ENCODE peak calls at places on chromosomes 5 and 9, in six cellular contexts. D is GM13976, Y is type B pancreatic cell, J is coronary artery, P is choroid plexus epithelial cell, A is ovary. V is an unnamed sample.

GRCh38 chr9:33106827-33107621 is 30.6 kb upstream of the SMU1 start:
- DNase-seq in D (no peak), Y (no peak), J (no peak), P (peak), A (peak), V (peak)

GRCh38 chr5:102760815-102761214 is 5.7 kb downstream of the PAM start:
- DNase-seq in D (no peak), Y (no peak), J (no peak), P (peak), A (no peak), V (no peak)

GRCh38 chr5:88778736-88779135 is 104.2 kb downstream of the MEF2C start:
- DNase-seq in D (no peak), Y (no peak), J (peak), P (no peak), A (no peak), V (no peak)

GRCh38 chr9:3475300-3476020 is 50.3 kb downstream of the RFX3 start:
- DNase-seq in D (no peak), Y (no peak), J (no peak), P (no peak), A (no peak), V (peak)

GRCh38 chr9:24587883-24588282 is 42.2 kb upstream of the IZUMO3 start:
- DNase-seq in D (no peak), Y (no peak), J (no peak), P (no peak), A (no peak), V (no peak)

GRCh38 chr5:111143910-111144309 is 51.8 kb downstream of the WDR36 start:
- DNase-seq in D (no peak), Y (no peak), J (no peak), P (peak), A (peak), V (peak)

GRCh38 chr5:2748841-2749513 is 2.5 kb downstream of the IRX2 start:
- DNase-seq in D (no peak), Y (no peak), J (peak), P (no peak), A (no peak), V (peak)

GRCh38 chr5:75885849-75886596 is 168.8 kb upstream of the POC5 start:
- DNase-seq in D (no peak), Y (no peak), J (no peak), P (peak), A (no peak), V (peak)

GRCh38 chr9:121725008-121725795 is 73.8 kb downstream of the DAB2IP start:
- DNase-seq in D (no peak), Y (no peak), J (peak), P (peak), A (peak), V (peak)

GRCh38 chr9:127683723-127684122 is 23.1 kb upstream of the CFAP157 start:
- DNase-seq in D (no peak), Y (no peak), J (no peak), P (peak), A (no peak), V (no peak)

GRCh38 chr9:81456431-81456970 is 232.8 kb downstream of the TLE1 start:
- DNase-seq in D (no peak), Y (no peak), J (no peak), P (peak), A (no peak), V (no peak)

GRCh38 chr9:23766613-23767012 is 59.4 kb downstream of the ELAVL2 start:
- DNase-seq in D (no peak), Y (no peak), J (no peak), P (no peak), A (no peak), V (no peak)

GRCh38 chr9:110065527-110065926 is 142.4 kb downstream of the C9orf152 start:
- DNase-seq in D (no peak), Y (no peak), J (no peak), P (peak), A (no peak), V (peak)

GRCh38 chr5:138029501-138029900 is 3.4 kb downstream of the FAM13B start:
- DNase-seq in D (peak), Y (no peak), J (no peak), P (no peak), A (no peak), V (no peak)

GRCh38 chr9:116594552-116594951 is 92.6 kb upstream of the TRIM32 start:
- DNase-seq in D (no peak), Y (no peak), J (no peak), P (peak), A (no peak), V (peak)

GRCh38 chr5:141515141-141515540 is 26.3 kb downstream of the PCDHGC5 start:
- DNase-seq in D (no peak), Y (no peak), J (no peak), P (no peak), A (no peak), V (no peak)

GRCh38 chr5:153752890-153753289 is 262.4 kb downstream of the GRIA1 start:
- DNase-seq in D (no peak), Y (no peak), J (no peak), P (no peak), A (no peak), V (no peak)

GRCh38 chr5:78824826-78825225 is 160.3 kb downstream of the ARSB start:
- DNase-seq in D (no peak), Y (no peak), J (no peak), P (no peak), A (no peak), V (no peak)

GRCh38 chr5:74034738-74035137 is 408.7 kb downstream of the ARHGEF28 start:
- DNase-seq in D (no peak), Y (no peak), J (no peak), P (peak), A (no peak), V (peak)

GRCh38 chr5:72470817-72471216 is 36.4 kb downstream of the ZNF366 start:
- DNase-seq in D (no peak), Y (no peak), J (no peak), P (no peak), A (no peak), V (peak)

GRCh38 chr5:109688999-109689739 is 558 bp upstream of the MAN2A1 start:
- DNase-seq in D (peak), Y (peak), J (peak), P (peak), A (peak), V (peak)

GRCh38 chr9:127742435-127743088 is 7.5 kb upstream of the TOR2A start:
- DNase-seq in D (no peak), Y (peak), J (no peak), P (no peak), A (peak), V (no peak)

GRCh38 chr9:34454571-34455065 is 3.8 kb downstream of the FAM219A start:
- DNase-seq in D (no peak), Y (no peak), J (no peak), P (peak), A (no peak), V (peak)

GRCh38 chr5:68277427-68277826 is 61.9 kb downstream of the PIK3R1 start:
- DNase-seq in D (no peak), Y (no peak), J (no peak), P (peak), A (no peak), V (peak)

GRCh38 chr9:90900130-90900529 is 98.5 kb downstream of the SYK start:
- DNase-seq in D (no peak), Y (no peak), J (no peak), P (peak), A (no peak), V (no peak)

GRCh38 chr5:133738271-133738670 is 125.9 kb upstream of the FSTL4 start:
- DNase-seq in D (no peak), Y (peak), J (no peak), P (peak), A (no peak), V (peak)

GRCh38 chr5:125597338-125597737 is 825.9 kb upstream of the GRAMD2B start:
- DNase-seq in D (no peak), Y (no peak), J (no peak), P (peak), A (no peak), V (no peak)

GRCh38 chr9:6641073-6641455 is 4.5 kb downstream of the GLDC start:
- DNase-seq in D (no peak), Y (no peak), J (no peak), P (no peak), A (no peak), V (no peak)

GRCh38 chr9:82147798-82148440 is 159.3 kb downstream of the SPATA31D1 start:
- DNase-seq in D (no peak), Y (no peak), J (no peak), P (no peak), A (no peak), V (no peak)

GRCh38 chr9:87498046-87498815 is 564 bp downstream of the DAPK1 start:
- DNase-seq in D (peak), Y (peak), J (no peak), P (peak), A (peak), V (peak)

GRCh38 chr9:12666813-12667212 is 26.4 kb upstream of the TYRP1 start:
- DNase-seq in D (no peak), Y (no peak), J (no peak), P (no peak), A (no peak), V (peak)

GRCh38 chr9:122051401-122052346 is 41.4 kb downstream of the TTLL11 start:
- DNase-seq in D (peak), Y (no peak), J (no peak), P (peak), A (no peak), V (no peak)

GRCh38 chr9:114690308-114690707 is 8.3 kb upstream of the TEX48 start:
- DNase-seq in D (no peak), Y (no peak), J (no peak), P (no peak), A (no peak), V (no peak)

DNA sequence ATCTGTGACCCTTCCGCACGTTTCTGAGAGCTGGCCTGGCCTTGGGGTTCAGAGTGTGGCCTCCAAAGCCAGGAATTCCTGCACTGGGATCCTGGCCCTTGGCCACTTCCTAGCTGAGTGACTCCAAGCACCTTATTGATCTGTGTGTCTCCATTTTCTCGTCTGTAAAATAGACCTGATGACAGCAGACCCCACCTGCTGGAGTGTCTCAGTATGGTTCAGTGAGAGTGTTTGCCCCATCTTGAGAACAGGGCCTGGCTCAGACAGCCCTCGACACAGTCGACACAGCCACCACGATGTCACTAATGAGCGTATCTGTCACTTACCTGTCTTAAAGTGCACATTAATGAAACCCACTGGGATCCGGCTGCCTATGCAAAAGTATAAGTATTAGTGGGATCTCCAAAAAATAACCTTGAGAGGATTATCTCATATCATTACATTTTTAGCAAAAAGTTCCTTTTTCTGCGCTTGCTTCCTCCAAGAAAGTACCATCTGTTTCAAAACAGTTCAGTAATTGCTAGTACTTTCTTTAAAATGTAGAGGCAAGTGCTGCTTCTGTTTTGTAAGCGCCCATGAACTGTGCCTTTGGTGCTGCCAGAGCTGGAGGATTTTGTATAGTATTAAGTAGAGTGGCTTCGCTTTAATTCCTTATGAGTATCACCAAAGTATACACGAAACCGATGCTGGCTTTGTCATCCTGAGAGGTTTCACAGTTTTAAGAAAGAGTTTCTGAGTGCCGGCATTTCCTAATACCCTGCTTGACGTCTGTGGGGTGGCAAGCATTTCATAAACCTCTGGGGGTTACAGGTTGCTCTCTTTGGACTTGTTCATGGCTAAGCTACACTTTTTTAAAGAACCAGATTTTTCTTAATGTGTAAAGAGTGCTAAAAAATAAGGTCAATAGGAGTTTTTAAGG is 31.7 kb downstream of the UBE2QL1 start:
- DNase-seq in D (peak), Y (no peak), J (no peak), P (no peak), A (no peak), V (no peak)
- TF ChIP-seq CTCF in D (no peak), Y (no peak), J (no peak), P (no peak), A (no peak), V (no peak)

DNA sequence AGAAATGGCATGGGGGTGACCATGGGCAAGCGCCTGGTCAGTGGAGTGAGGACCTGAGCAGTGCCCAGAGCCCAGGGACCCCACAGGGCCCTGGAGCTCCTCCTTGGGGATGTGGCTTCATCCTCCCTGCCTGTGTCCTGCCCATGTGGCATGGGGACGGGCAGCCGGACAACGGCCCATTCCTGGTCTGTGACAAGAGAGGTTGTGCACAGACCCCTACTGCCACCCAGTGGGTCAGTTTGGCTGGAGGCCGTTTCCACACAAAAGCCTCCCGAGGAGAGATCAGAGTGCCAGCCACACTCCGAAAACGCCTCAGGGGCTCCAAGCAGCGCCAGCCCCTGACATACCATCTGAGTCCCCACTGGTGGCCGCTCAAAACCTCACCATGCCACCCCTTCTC is 19.8 kb downstream of the SLC6A18 start:
- DNase-seq in D (no peak), Y (no peak), J (no peak), P (no peak), A (no peak), V (no peak)
- TF ChIP-seq CTCF in D (no peak), Y (peak), J (no peak), P (no peak), A (no peak), V (no peak)

DNA sequence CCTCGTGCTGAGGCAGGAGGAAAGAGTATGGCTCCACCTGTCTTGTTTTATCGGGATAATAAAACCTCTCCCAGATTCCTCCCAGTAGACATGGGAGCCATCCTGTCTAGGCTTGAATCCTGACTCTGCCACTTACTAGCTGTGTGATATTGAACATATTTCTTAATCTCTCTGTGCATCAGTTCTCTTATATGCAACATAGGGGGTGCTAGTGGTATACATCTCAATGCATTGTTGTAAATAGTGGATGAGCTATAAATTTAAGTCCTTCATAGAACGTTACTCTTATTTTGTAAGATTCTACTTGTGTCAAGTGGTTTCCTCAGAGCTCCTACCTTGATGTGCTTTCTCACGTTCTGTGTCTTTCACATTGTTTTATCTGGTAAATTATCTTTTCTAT is 417.7 kb upstream of the POU5F2 start:
- DNase-seq in D (no peak), Y (no peak), J (no peak), P (no peak), A (no peak), V (peak)
- TF ChIP-seq CTCF in D (no peak), Y (no peak), J (no peak), P (no peak), A (no peak), V (no peak)

DNA sequence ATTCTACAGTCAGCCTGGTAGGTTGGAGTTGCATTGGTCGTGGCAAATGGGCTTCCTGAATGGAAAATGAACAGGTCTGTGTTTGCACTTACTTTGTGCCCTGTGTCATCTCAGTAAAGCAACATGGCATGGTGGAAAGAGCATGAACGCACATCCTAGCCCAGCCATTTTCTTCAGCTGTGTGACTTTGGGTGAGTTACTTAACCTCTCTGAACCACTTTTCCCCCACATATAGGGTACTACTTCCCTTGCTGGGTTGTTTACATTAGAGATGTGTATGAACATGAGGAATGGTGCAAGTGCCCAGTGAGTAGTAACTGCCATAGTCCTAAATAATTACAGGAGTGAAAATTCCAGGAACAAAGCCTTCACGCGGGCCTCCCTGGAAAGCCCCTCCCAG is 83.6 kb downstream of the MVB12B start:
- DNase-seq in D (no peak), Y (no peak), J (no peak), P (no peak), A (no peak), V (no peak)
- TF ChIP-seq CTCF in D (no peak), Y (no peak), J (no peak), P (no peak), A (no peak), V (no peak)

GRCh38 chr9:97983524-97984187 is 515 bp downstream of the ANP32B start:
- DNase-seq in D (peak), Y (peak), J (peak), P (peak), A (peak), V (peak)
- TF ChIP-seq CTCF in D (no peak), Y (peak), J (no peak), P (no peak), A (peak), V (no peak)

GRCh38 chr9:134456740-134457315 is 130.6 kb downstream of the RXRA start:
- DNase-seq in D (no peak), Y (no peak), J (no peak), P (no peak), A (no peak), V (no peak)

GRCh38 chr9:134455951-134456739 is 129.9 kb downstream of the RXRA start:
- DNase-seq in D (peak), Y (no peak), J (peak), P (peak), A (peak), V (peak)

GRCh38 chr9:134454386-134454978 is 128.2 kb downstream of the RXRA start:
- DNase-seq in D (no peak), Y (no peak), J (no peak), P (no peak), A (peak), V (no peak)

GRCh38 chr9:134455010-134455409 is 128.8 kb downstream of the RXRA start:
- DNase-seq in D (no peak), Y (no peak), J (no peak), P (no peak), A (no peak), V (no peak)

GRCh38 chr9:134455537-134455936 is 129.3 kb downstream of the RXRA start:
- DNase-seq in D (no peak), Y (no peak), J (no peak), P (no peak), A (no peak), V (no peak)
- TF ChIP-seq CTCF in D (no peak), Y (no peak), J (no peak), P (no peak), A (no peak), V (no peak)

DNA sequence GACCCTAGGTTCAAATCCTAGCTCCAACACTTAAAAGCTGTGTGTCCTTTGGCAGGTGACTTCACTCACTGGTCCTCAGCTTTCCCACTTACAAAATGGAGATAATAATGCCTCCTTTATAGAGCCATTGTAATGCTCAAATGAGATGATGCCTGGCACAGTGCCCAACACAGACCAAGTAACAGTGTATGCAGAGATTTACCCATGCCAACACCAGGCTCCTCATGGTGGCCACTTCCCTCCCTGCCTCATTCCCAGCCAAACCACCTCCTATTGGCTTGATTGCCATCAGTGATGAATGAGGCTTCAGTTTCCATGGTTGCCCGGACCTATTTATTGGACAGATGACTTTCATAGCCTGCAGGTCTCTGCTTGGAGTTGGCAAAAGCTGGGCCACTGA is 469.4 kb downstream of the CDK5RAP2 start:
- DNase-seq in D (no peak), Y (no peak), J (peak), P (no peak), A (no peak), V (no peak)
- TF ChIP-seq CTCF in D (no peak), Y (no peak), J (no peak), P (no peak), A (no peak), V (no peak)

GRCh38 chr5:180629703-180630382 is 19.6 kb downstream of the FLT4 start:
- DNase-seq in D (no peak), Y (no peak), J (no peak), P (no peak), A (no peak), V (no peak)

GRCh38 chr5:180628827-180629702 is 20.3 kb downstream of the FLT4 start:
- DNase-seq in D (no peak), Y (no peak), J (no peak), P (no peak), A (no peak), V (no peak)

GRCh38 chr5:180626661-180627385 is 22.6 kb downstream of the FLT4 start:
- DNase-seq in D (no peak), Y (no peak), J (no peak), P (no peak), A (no peak), V (no peak)

GRCh38 chr5:180627386-180628120 is 21.8 kb downstream of the FLT4 start:
- DNase-seq in D (no peak), Y (no peak), J (no peak), P (no peak), A (no peak), V (no peak)

DNA sequence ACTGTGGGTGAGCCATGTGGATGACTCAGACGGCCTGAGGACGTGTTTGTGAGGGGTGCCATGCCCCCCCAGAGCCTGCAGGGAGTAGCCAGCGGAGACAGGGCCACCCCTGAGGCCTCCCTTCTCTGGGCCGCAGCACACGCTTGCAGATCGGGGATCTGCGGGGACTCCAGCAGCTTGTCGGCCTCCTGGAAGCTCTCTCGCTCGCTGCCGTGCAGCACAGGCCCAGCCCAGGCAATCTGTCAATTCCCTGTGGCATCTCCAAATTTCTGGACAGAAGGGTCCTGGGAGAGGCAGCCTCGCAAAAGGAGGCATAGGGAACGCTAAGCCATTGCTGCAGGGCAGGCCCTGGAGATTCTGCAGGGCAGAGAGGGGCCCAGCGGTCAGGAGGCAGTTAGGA is 21.2 kb downstream of the FLT4 start:
- DNase-seq in D (no peak), Y (no peak), J (no peak), P (no peak), A (no peak), V (no peak)
- TF ChIP-seq CTCF in D (no peak), Y (no peak), J (no peak), P (no peak), A (no peak), V (no peak)

GRCh38 chr9:105690742-105691141 is 3.6 kb upstream of the TMEM38B start:
- DNase-seq in D (no peak), Y (no peak), J (no peak), P (peak), A (no peak), V (peak)
- TF ChIP-seq CTCF in D (no peak), Y (peak), J (no peak), P (peak), A (no peak), V (peak)

GRCh38 chr9:95085861-95086563 is 231.5 kb downstream of the FANCC start:
- DNase-seq in D (no peak), Y (no peak), J (no peak), P (no peak), A (no peak), V (no peak)
- TF ChIP-seq CTCF in D (no peak), Y (no peak), J (no peak), P (no peak), A (no peak), V (no peak)